ENCODE peak calls at places on chromosome 5, in nine cellular contexts. H is NCI-H2107, L is mesothelial cell of epicardium, Y is fibroblast of lung, J is nucleus accumbens, W is NCI-H1105, G is upper lobe of right lung, E is AG09309, S is mammary epithelial cell. B is an unnamed sample.
A peak's percentile ranks its signal among the peaks of the same experiment; 100 is the strongest.

GRCh38 chr5:75685141-75685540 is 32.1 kb downstream of the POC5 start:
- DNase-seq in H (no peak), L (no peak), Y (no peak), J (no peak), W (no peak), G (no peak), E (no peak), S (no peak), B (no peak)

GRCh38 chr5:76689321-76690026 is 26.5 kb upstream of the F2R start:
- DNase-seq in H (no peak), L (no peak), Y (peak; percentile 99), J (no peak), W (no peak), G (no peak), E (peak; percentile 92), S (peak; percentile 81), B (peak; percentile 76)

GRCh38 chr5:139138790-139139189 is 59.4 kb downstream of the SIL1 start:
- DNase-seq in H (peak; percentile 63), L (no peak), Y (peak; percentile 74), J (peak; percentile 37), W (no peak), G (peak; percentile 71), E (no peak), S (peak; percentile 70), B (no peak)

GRCh38 chr5:103228056-103228455 is 30.5 kb upstream of the MACIR start:
- DNase-seq in H (no peak), L (no peak), Y (no peak), J (no peak), W (no peak), G (no peak), E (no peak), S (no peak), B (no peak)

GRCh38 chr5:131679911-131680310 is 44.9 kb upstream of the RAPGEF6 start:
- DNase-seq in H (no peak), L (no peak), Y (peak; percentile 88), J (no peak), W (no peak), G (no peak), E (peak; percentile 69), S (peak; percentile 73), B (peak; percentile 61)

GRCh38 chr5:64930672-64931318 is 162.1 kb downstream of the CWC27 start:
- DNase-seq in H (no peak), L (no peak), Y (no peak), J (no peak), W (no peak), G (no peak), E (no peak), S (no peak), B (no peak)

GRCh38 chr5:150641006-150641570 is 628 bp downstream of the SYNPO start:
- DNase-seq in H (no peak), L (no peak), Y (peak; percentile 91), J (no peak), W (no peak), G (no peak), E (peak; percentile 48), S (no peak), B (peak; percentile 42)

GRCh38 chr5:55821731-55822512 is 29.2 kb upstream of the IL31RA start:
- DNase-seq in H (no peak), L (no peak), Y (peak; percentile 33), J (no peak), W (no peak), G (peak; percentile 70), E (no peak), S (no peak), B (no peak)

GRCh38 chr5:93676707-93677106 is 64.7 kb downstream of the POU5F2 start:
- DNase-seq in H (no peak), L (no peak), Y (no peak), J (no peak), W (no peak), G (no peak), E (no peak), S (no peak), B (no peak)

GRCh38 chr5:132622608-132623007 is 35.4 kb upstream of the IL13 start:
- DNase-seq in H (no peak), L (no peak), Y (no peak), J (no peak), W (no peak), G (no peak), E (no peak), S (no peak), B (no peak)

GRCh38 chr5:59367791-59368394 is 525.6 kb downstream of the PDE4D start:
- DNase-seq in H (peak; percentile 5), L (peak; percentile 59), Y (peak; percentile 51), J (peak; percentile 26), W (peak; percentile 29), G (no peak), E (peak; percentile 27), S (peak; percentile 44), B (peak; percentile 47)

GRCh38 chr5:172972557-172972956 is 11.0 kb upstream of the ATP6V0E1 start:
- DNase-seq in H (no peak), L (no peak), Y (no peak), J (no peak), W (no peak), G (no peak), E (no peak), S (no peak), B (no peak)

GRCh38 chr5:43606351-43606750 is 3.4 kb downstream of the NNT start:
- DNase-seq in H (no peak), L (no peak), Y (no peak), J (no peak), W (no peak), G (no peak), E (no peak), S (no peak), B (no peak)

GRCh38 chr5:95962475-95962773 is 773 bp upstream of the ELL2 start:
- DNase-seq in H (no peak), L (no peak), Y (no peak), J (no peak), W (no peak), G (no peak), E (no peak), S (no peak), B (no peak)

GRCh38 chr5:170148430-170149205 is 42.9 kb downstream of the FOXI1 start:
- DNase-seq in H (no peak), L (no peak), Y (no peak), J (no peak), W (no peak), G (no peak), E (no peak), S (no peak), B (no peak)

GRCh38 chr5:145797336-145797735 is 37.8 kb downstream of the PRELID2 start:
- DNase-seq in H (no peak), L (no peak), Y (peak; percentile 47), J (no peak), W (no peak), G (no peak), E (no peak), S (peak; percentile 20), B (peak; percentile 3)

GRCh38 chr5:67879619-67880357 is 335.8 kb upstream of the PIK3R1 start:
- DNase-seq in H (no peak), L (no peak), Y (peak; percentile 85), J (no peak), W (no peak), G (no peak), E (no peak), S (peak; percentile 93), B (peak; percentile 18)

B was measured in stromal cell of bone marrow.